ENCODE peak calls at places on chromosome 14, in eight cellular contexts. One of them, this sample, is unnamed. For H3K36me3, the result is how much of the 10 kb centered on the place peaks cover.

GRCh38 chr14:81211844-81212243 is 8.9 kb downstream of the GTF2A1 start:
- DNase-seq in CD8-positive, alpha-beta T cell: no peak
- DNase-seq in psoas muscle: peak
- DNase-seq in mammary epithelial cell: no peak
- DNase-seq in adrenal gland: peak
- DNase-seq in thyroid gland: peak
- DNase-seq in cardiac muscle cell: peak
- DNase-seq in body of pancreas: peak
- DNase-seq in this sample: no peak

GRCh38 chr14:61233436-61233956 is 47.6 kb downstream of the TMEM30B start:
- DNase-seq in CD8-positive, alpha-beta T cell: no peak
- DNase-seq in psoas muscle: no peak
- DNase-seq in mammary epithelial cell: no peak
- DNase-seq in adrenal gland: no peak
- DNase-seq in thyroid gland: no peak
- DNase-seq in cardiac muscle cell: no peak
- DNase-seq in body of pancreas: no peak
- DNase-seq in this sample: no peak

GRCh38 chr14:106845286-106846087 is 1319.1 kb downstream of the TMEM121 start:
- DNase-seq in CD8-positive, alpha-beta T cell: peak
- DNase-seq in psoas muscle: no peak
- DNase-seq in mammary epithelial cell: peak
- DNase-seq in adrenal gland: no peak
- DNase-seq in thyroid gland: peak
- DNase-seq in cardiac muscle cell: no peak
- DNase-seq in body of pancreas: peak
- DNase-seq in this sample: peak

GRCh38 chr14:78022059-78022458 is 148.1 kb upstream of the NRXN3 start:
- DNase-seq in CD8-positive, alpha-beta T cell: no peak
- DNase-seq in psoas muscle: peak
- DNase-seq in mammary epithelial cell: peak
- DNase-seq in adrenal gland: peak
- DNase-seq in thyroid gland: peak
- DNase-seq in cardiac muscle cell: peak
- DNase-seq in body of pancreas: peak
- DNase-seq in this sample: no peak

GRCh38 chr14:59277659-59278058 is 89.2 kb downstream of the DAAM1 start:
- DNase-seq in CD8-positive, alpha-beta T cell: no peak
- DNase-seq in psoas muscle: no peak
- DNase-seq in mammary epithelial cell: no peak
- DNase-seq in adrenal gland: no peak
- DNase-seq in thyroid gland: no peak
- DNase-seq in cardiac muscle cell: no peak
- DNase-seq in body of pancreas: no peak
- DNase-seq in this sample: no peak

GRCh38 chr14:38762436-38762835 is 340.6 kb downstream of the SEC23A start:
- DNase-seq in CD8-positive, alpha-beta T cell: no peak
- DNase-seq in psoas muscle: no peak
- DNase-seq in mammary epithelial cell: no peak
- DNase-seq in adrenal gland: no peak
- DNase-seq in thyroid gland: no peak
- DNase-seq in cardiac muscle cell: no peak
- DNase-seq in body of pancreas: no peak
- DNase-seq in this sample: no peak

GRCh38 chr14:22606380-22606779 is 8.3 kb downstream of the ABHD4 start:
- DNase-seq in CD8-positive, alpha-beta T cell: no peak
- DNase-seq in psoas muscle: no peak
- DNase-seq in mammary epithelial cell: no peak
- DNase-seq in adrenal gland: no peak
- DNase-seq in thyroid gland: no peak
- DNase-seq in cardiac muscle cell: no peak
- DNase-seq in body of pancreas: no peak
- DNase-seq in this sample: no peak

GRCh38 chr14:102900631-102901571 is 21.6 kb upstream of the AMN start:
- DNase-seq in CD8-positive, alpha-beta T cell: no peak
- DNase-seq in psoas muscle: no peak
- DNase-seq in mammary epithelial cell: no peak
- DNase-seq in adrenal gland: no peak
- DNase-seq in thyroid gland: peak
- DNase-seq in cardiac muscle cell: peak
- DNase-seq in body of pancreas: no peak
- DNase-seq in this sample: peak

GRCh38 chr14:23482814-23483128 is 13.3 kb downstream of the NGDN start:
- DNase-seq in CD8-positive, alpha-beta T cell: no peak
- DNase-seq in psoas muscle: no peak
- DNase-seq in mammary epithelial cell: no peak
- DNase-seq in adrenal gland: no peak
- DNase-seq in thyroid gland: no peak
- DNase-seq in cardiac muscle cell: no peak
- DNase-seq in body of pancreas: no peak
- DNase-seq in this sample: no peak

GRCh38 chr14:70896981-70897380 is 10.3 kb upstream of the PCNX1 start:
- DNase-seq in CD8-positive, alpha-beta T cell: no peak
- DNase-seq in psoas muscle: no peak
- DNase-seq in mammary epithelial cell: peak
- DNase-seq in adrenal gland: no peak
- DNase-seq in thyroid gland: no peak
- DNase-seq in cardiac muscle cell: no peak
- DNase-seq in body of pancreas: no peak
- DNase-seq in this sample: no peak

GRCh38 chr14:26888592-26888991 is 290.8 kb upstream of the NOVA1 start:
- DNase-seq in CD8-positive, alpha-beta T cell: no peak
- DNase-seq in psoas muscle: no peak
- DNase-seq in mammary epithelial cell: no peak
- DNase-seq in adrenal gland: no peak
- DNase-seq in thyroid gland: no peak
- DNase-seq in cardiac muscle cell: no peak
- DNase-seq in body of pancreas: no peak
- DNase-seq in this sample: no peak

GRCh38 chr14:71680733-71681387 is 251.4 kb upstream of the RGS6 start:
- DNase-seq in CD8-positive, alpha-beta T cell: no peak
- DNase-seq in psoas muscle: no peak
- DNase-seq in mammary epithelial cell: no peak
- DNase-seq in adrenal gland: no peak
- DNase-seq in thyroid gland: no peak
- DNase-seq in cardiac muscle cell: no peak
- DNase-seq in body of pancreas: no peak
- DNase-seq in this sample: no peak

GRCh38 chr14:78202976-78203375 is 32.8 kb downstream of the NRXN3 start:
- DNase-seq in CD8-positive, alpha-beta T cell: no peak
- DNase-seq in psoas muscle: no peak
- DNase-seq in mammary epithelial cell: peak
- DNase-seq in adrenal gland: no peak
- DNase-seq in thyroid gland: no peak
- DNase-seq in cardiac muscle cell: no peak
- DNase-seq in body of pancreas: no peak
- DNase-seq in this sample: no peak

GRCh38 chr14:30291216-30291615 is 267.7 kb upstream of the G2E3 start:
- DNase-seq in CD8-positive, alpha-beta T cell: no peak
- DNase-seq in psoas muscle: no peak
- DNase-seq in mammary epithelial cell: peak
- DNase-seq in adrenal gland: no peak
- DNase-seq in thyroid gland: peak
- DNase-seq in cardiac muscle cell: no peak
- DNase-seq in body of pancreas: no peak
- DNase-seq in this sample: no peak

GRCh38 chr14:55354500-55354899 is 57.1 kb downstream of the ATG14 start:
- DNase-seq in CD8-positive, alpha-beta T cell: peak
- DNase-seq in psoas muscle: peak
- DNase-seq in mammary epithelial cell: peak
- DNase-seq in adrenal gland: peak
- DNase-seq in thyroid gland: peak
- DNase-seq in cardiac muscle cell: peak
- DNase-seq in body of pancreas: peak
- DNase-seq in this sample: no peak

GRCh38 chr14:99476864-99477263 is 3.8 kb downstream of the SETD3 start:
- DNase-seq in CD8-positive, alpha-beta T cell: no peak
- DNase-seq in psoas muscle: no peak
- DNase-seq in mammary epithelial cell: peak
- DNase-seq in adrenal gland: no peak
- DNase-seq in thyroid gland: no peak
- DNase-seq in cardiac muscle cell: no peak
- DNase-seq in body of pancreas: no peak
- DNase-seq in this sample: no peak

GRCh38 chr14:100851946-100852620 is 26.2 kb downstream of the MEG3 start:
- DNase-seq in CD8-positive, alpha-beta T cell: no peak
- DNase-seq in psoas muscle: no peak
- DNase-seq in mammary epithelial cell: no peak
- DNase-seq in adrenal gland: no peak
- DNase-seq in thyroid gland: no peak
- DNase-seq in cardiac muscle cell: no peak
- DNase-seq in body of pancreas: no peak
- DNase-seq in this sample: no peak

GRCh38 chr14:95173518-95173917 is 16.2 kb upstream of the DICER1 start:
- DNase-seq in CD8-positive, alpha-beta T cell: no peak
- DNase-seq in psoas muscle: no peak
- DNase-seq in mammary epithelial cell: no peak
- DNase-seq in adrenal gland: no peak
- DNase-seq in thyroid gland: no peak
- DNase-seq in cardiac muscle cell: no peak
- DNase-seq in body of pancreas: no peak
- DNase-seq in this sample: no peak

DNA sequence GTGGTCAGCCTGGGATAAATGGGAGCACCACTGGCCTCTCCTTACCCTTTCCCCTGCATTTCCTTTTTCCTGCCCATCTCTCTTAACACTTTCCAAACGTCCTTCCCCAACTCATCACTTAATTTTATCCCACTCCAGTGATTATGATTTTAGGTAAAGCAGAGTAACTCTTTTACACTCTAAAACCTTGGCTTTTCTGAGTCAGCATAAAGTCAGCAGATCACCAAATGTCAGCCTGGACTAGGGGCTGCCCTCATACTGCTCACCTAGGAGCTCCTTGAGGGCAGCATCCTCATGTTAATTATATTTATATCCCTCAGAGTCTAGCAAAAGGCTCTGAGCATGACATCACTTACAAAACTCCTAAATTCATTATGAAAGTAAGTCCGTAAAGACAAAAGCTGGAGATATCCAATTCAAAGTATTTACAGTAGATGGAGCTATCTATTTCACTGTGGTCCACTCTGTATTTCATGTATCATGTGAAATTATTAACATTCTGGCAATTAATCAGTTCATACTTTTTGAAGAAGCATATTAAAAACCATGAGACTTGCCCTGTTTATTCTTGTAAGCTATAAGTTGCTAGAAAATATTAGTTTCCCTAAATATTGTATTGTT is 17.0 kb upstream of the DICER1 start:
- DNase-seq in CD8-positive, alpha-beta T cell: no peak
- DNase-seq in psoas muscle: no peak
- DNase-seq in mammary epithelial cell: no peak
- DNase-seq in adrenal gland: no peak
- DNase-seq in thyroid gland: no peak
- DNase-seq in cardiac muscle cell: no peak
- DNase-seq in body of pancreas: no peak
- DNase-seq in this sample: no peak
- TF ChIP-seq CTCF in CD8-positive, alpha-beta T cell: no peak
- TF ChIP-seq CTCF in psoas muscle: no peak
- TF ChIP-seq CTCF in mammary epithelial cell: peak
- TF ChIP-seq CTCF in adrenal gland: no peak
- TF ChIP-seq CTCF in thyroid gland: peak
- TF ChIP-seq CTCF in cardiac muscle cell: peak
- TF ChIP-seq CTCF in body of pancreas: no peak
- TF ChIP-seq CTCF in this sample: no peak

GRCh38 chr14:74671789-74672188 is 41.1 kb downstream of the AREL1 start:
- DNase-seq in CD8-positive, alpha-beta T cell: no peak
- DNase-seq in psoas muscle: no peak
- DNase-seq in mammary epithelial cell: peak
- DNase-seq in adrenal gland: no peak
- DNase-seq in thyroid gland: no peak
- DNase-seq in cardiac muscle cell: no peak
- DNase-seq in body of pancreas: no peak
- DNase-seq in this sample: no peak

GRCh38 chr14:74673768-74674167 is 39.1 kb downstream of the AREL1 start:
- DNase-seq in CD8-positive, alpha-beta T cell: no peak
- DNase-seq in psoas muscle: no peak
- DNase-seq in mammary epithelial cell: no peak
- DNase-seq in adrenal gland: no peak
- DNase-seq in thyroid gland: no peak
- DNase-seq in cardiac muscle cell: no peak
- DNase-seq in body of pancreas: no peak
- DNase-seq in this sample: no peak

GRCh38 chr14:74670726-74671125 is 42.2 kb downstream of the AREL1 start:
- DNase-seq in CD8-positive, alpha-beta T cell: no peak
- DNase-seq in psoas muscle: no peak
- DNase-seq in mammary epithelial cell: no peak
- DNase-seq in adrenal gland: no peak
- DNase-seq in thyroid gland: no peak
- DNase-seq in cardiac muscle cell: no peak
- DNase-seq in body of pancreas: no peak
- DNase-seq in this sample: no peak

GRCh38 chr14:74667758-74668157 is 45.1 kb downstream of the AREL1 start:
- DNase-seq in CD8-positive, alpha-beta T cell: no peak
- DNase-seq in psoas muscle: no peak
- DNase-seq in mammary epithelial cell: no peak
- DNase-seq in adrenal gland: no peak
- DNase-seq in thyroid gland: no peak
- DNase-seq in cardiac muscle cell: no peak
- DNase-seq in body of pancreas: no peak
- DNase-seq in this sample: no peak

DNA sequence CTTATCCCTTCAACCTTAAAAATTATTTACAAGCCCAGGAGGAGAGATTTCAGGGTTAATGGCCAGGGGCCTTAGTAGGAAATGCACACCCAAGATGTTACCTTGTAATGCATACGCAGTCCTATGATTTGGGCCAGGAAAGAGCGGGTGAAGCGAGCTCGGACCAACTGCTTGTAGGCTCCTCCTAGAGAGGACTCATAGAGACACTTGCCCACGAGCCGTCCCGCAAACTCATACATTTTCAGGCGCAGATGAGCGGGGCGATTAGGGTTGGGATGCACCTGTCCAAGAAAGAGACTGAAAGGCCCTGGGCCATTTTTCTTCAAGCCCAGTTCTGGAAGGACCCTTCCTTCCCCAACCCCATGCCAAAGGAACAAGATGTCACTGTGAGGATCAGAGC is 43.0 kb downstream of the AREL1 start:
- DNase-seq in CD8-positive, alpha-beta T cell: no peak
- DNase-seq in psoas muscle: no peak
- DNase-seq in mammary epithelial cell: no peak
- DNase-seq in adrenal gland: no peak
- DNase-seq in thyroid gland: no peak
- DNase-seq in cardiac muscle cell: no peak
- DNase-seq in body of pancreas: no peak
- DNase-seq in this sample: no peak
- H3K36me3 ChIP-seq in CD8-positive, alpha-beta T cell: under half
- H3K36me3 ChIP-seq in psoas muscle: half or more
- H3K36me3 ChIP-seq in mammary epithelial cell: under half
- H3K36me3 ChIP-seq in adrenal gland: under half
- H3K36me3 ChIP-seq in thyroid gland: half or more
- H3K36me3 ChIP-seq in cardiac muscle cell: half or more
- H3K36me3 ChIP-seq in body of pancreas: under half
- H3K36me3 ChIP-seq in this sample: under half

GRCh38 chr14:21096889-21097615 is 1.4 kb downstream of the ZNF219 start:
- DNase-seq in CD8-positive, alpha-beta T cell: no peak
- DNase-seq in psoas muscle: no peak
- DNase-seq in mammary epithelial cell: no peak
- DNase-seq in adrenal gland: peak
- DNase-seq in thyroid gland: no peak
- DNase-seq in cardiac muscle cell: no peak
- DNase-seq in body of pancreas: no peak
- DNase-seq in this sample: no peak
- H3K4me3 ChIP-seq in CD8-positive, alpha-beta T cell: no peak
- H3K4me3 ChIP-seq in psoas muscle: peak
- H3K4me3 ChIP-seq in mammary epithelial cell: peak
- H3K4me3 ChIP-seq in adrenal gland: no peak
- H3K4me3 ChIP-seq in thyroid gland: no peak
- H3K4me3 ChIP-seq in cardiac muscle cell: peak
- H3K4me3 ChIP-seq in body of pancreas: no peak
- H3K4me3 ChIP-seq in this sample: no peak

GRCh38 chr14:75971509-75971908 is 10.3 kb downstream of the TGFB3 start:
- DNase-seq in CD8-positive, alpha-beta T cell: no peak
- DNase-seq in psoas muscle: no peak
- DNase-seq in mammary epithelial cell: no peak
- DNase-seq in adrenal gland: no peak
- DNase-seq in thyroid gland: no peak
- DNase-seq in cardiac muscle cell: no peak
- DNase-seq in body of pancreas: no peak
- DNase-seq in this sample: no peak
- TF ChIP-seq CTCF in CD8-positive, alpha-beta T cell: no peak
- TF ChIP-seq CTCF in psoas muscle: no peak
- TF ChIP-seq CTCF in mammary epithelial cell: no peak
- TF ChIP-seq CTCF in adrenal gland: no peak
- TF ChIP-seq CTCF in thyroid gland: no peak
- TF ChIP-seq CTCF in cardiac muscle cell: no peak
- TF ChIP-seq CTCF in body of pancreas: no peak
- TF ChIP-seq CTCF in this sample: no peak